ENCODE peak calls at places on chromosomes 7 and 10, in ten cellular contexts. One of them, this sample, is unnamed.
A peak's percentile ranks its signal among the peaks of the same experiment; 100 is the strongest.

GRCh38 chr10:129843702-129844101 is 120.4 kb downstream of the EBF3 start:
- DNase-seq in brain microvascular endothelial cell: no peak
- DNase-seq in tibial nerve: no peak
- DNase-seq in colonic mucosa: no peak
- DNase-seq in astrocyte: no peak
- DNase-seq in endothelial cell of umbilical vein: no peak
- DNase-seq in fibroblast of lung: no peak
- DNase-seq in CD8-positive, alpha-beta T cell: no peak
- DNase-seq in body of pancreas: no peak
- DNase-seq in adrenal gland: no peak
- DNase-seq in this sample: no peak

GRCh38 chr10:35959103-35959740 is 317.1 kb upstream of the FZD8 start:
- DNase-seq in fibroblast of lung: no peak
- DNase-seq in brain microvascular endothelial cell: no peak
- DNase-seq in adrenal gland: no peak
- DNase-seq in colonic mucosa: no peak
- DNase-seq in tibial nerve: no peak
- DNase-seq in endothelial cell of umbilical vein: peak; percentile 35
- DNase-seq in CD8-positive, alpha-beta T cell: no peak
- DNase-seq in astrocyte: no peak
- DNase-seq in body of pancreas: no peak
- DNase-seq in this sample: no peak

GRCh38 chr7:128259131-128260056 is 18.3 kb downstream of the LEP start:
- DNase-seq in CD8-positive, alpha-beta T cell: no peak
- DNase-seq in adrenal gland: no peak
- DNase-seq in body of pancreas: peak; percentile 15
- DNase-seq in endothelial cell of umbilical vein: no peak
- DNase-seq in tibial nerve: no peak
- DNase-seq in astrocyte: peak; percentile 22
- DNase-seq in colonic mucosa: peak; percentile 87
- DNase-seq in brain microvascular endothelial cell: no peak
- DNase-seq in fibroblast of lung: peak; percentile 44
- DNase-seq in this sample: peak; percentile 76

GRCh38 chr7:77985232-77985973 is 186.8 kb downstream of the PHTF2 start:
- DNase-seq in fibroblast of lung: no peak
- DNase-seq in colonic mucosa: no peak
- DNase-seq in astrocyte: no peak
- DNase-seq in brain microvascular endothelial cell: no peak
- DNase-seq in body of pancreas: no peak
- DNase-seq in CD8-positive, alpha-beta T cell: no peak
- DNase-seq in adrenal gland: no peak
- DNase-seq in tibial nerve: no peak
- DNase-seq in endothelial cell of umbilical vein: no peak
- DNase-seq in this sample: no peak

GRCh38 chr10:91800756-91801155 is 2.5 kb downstream of the TNKS2 start:
- DNase-seq in endothelial cell of umbilical vein: no peak
- DNase-seq in tibial nerve: no peak
- DNase-seq in astrocyte: no peak
- DNase-seq in adrenal gland: no peak
- DNase-seq in colonic mucosa: no peak
- DNase-seq in body of pancreas: no peak
- DNase-seq in fibroblast of lung: no peak
- DNase-seq in CD8-positive, alpha-beta T cell: no peak
- DNase-seq in brain microvascular endothelial cell: no peak
- DNase-seq in this sample: no peak

GRCh38 chr7:17951745-17952254 is 11.5 kb upstream of the SNX13 start:
- DNase-seq in fibroblast of lung: no peak
- DNase-seq in adrenal gland: no peak
- DNase-seq in colonic mucosa: no peak
- DNase-seq in tibial nerve: no peak
- DNase-seq in body of pancreas: no peak
- DNase-seq in endothelial cell of umbilical vein: no peak
- DNase-seq in brain microvascular endothelial cell: no peak
- DNase-seq in astrocyte: no peak
- DNase-seq in CD8-positive, alpha-beta T cell: no peak
- DNase-seq in this sample: no peak

GRCh38 chr10:43946445-43946844 is 297.8 kb upstream of the ZNF32 start:
- DNase-seq in astrocyte: no peak
- DNase-seq in tibial nerve: peak; percentile 1
- DNase-seq in CD8-positive, alpha-beta T cell: no peak
- DNase-seq in endothelial cell of umbilical vein: no peak
- DNase-seq in brain microvascular endothelial cell: no peak
- DNase-seq in body of pancreas: no peak
- DNase-seq in colonic mucosa: peak; percentile 14
- DNase-seq in fibroblast of lung: no peak
- DNase-seq in adrenal gland: no peak
- DNase-seq in this sample: no peak

GRCh38 chr7:6500691-6501090 is 50.6 kb downstream of the GRID2IP start:
- DNase-seq in brain microvascular endothelial cell: no peak
- DNase-seq in adrenal gland: no peak
- DNase-seq in endothelial cell of umbilical vein: no peak
- DNase-seq in body of pancreas: no peak
- DNase-seq in CD8-positive, alpha-beta T cell: no peak
- DNase-seq in fibroblast of lung: no peak
- DNase-seq in tibial nerve: no peak
- DNase-seq in colonic mucosa: no peak
- DNase-seq in astrocyte: no peak
- DNase-seq in this sample: peak; percentile 80

GRCh38 chr7:35185908-35186731 is 67.8 kb downstream of the TBX20 start:
- DNase-seq in endothelial cell of umbilical vein: peak; percentile 24
- DNase-seq in tibial nerve: no peak
- DNase-seq in adrenal gland: no peak
- DNase-seq in colonic mucosa: no peak
- DNase-seq in brain microvascular endothelial cell: peak; percentile 9
- DNase-seq in CD8-positive, alpha-beta T cell: no peak
- DNase-seq in astrocyte: peak; percentile 66
- DNase-seq in body of pancreas: peak; percentile 42
- DNase-seq in fibroblast of lung: peak; percentile 79
- DNase-seq in this sample: peak; percentile 78

GRCh38 chr10:32332299-32332750 is 14.6 kb downstream of the EPC1 start:
- DNase-seq in endothelial cell of umbilical vein: no peak
- DNase-seq in fibroblast of lung: peak; percentile 44
- DNase-seq in astrocyte: peak; percentile 34
- DNase-seq in colonic mucosa: no peak
- DNase-seq in brain microvascular endothelial cell: no peak
- DNase-seq in CD8-positive, alpha-beta T cell: peak; percentile 32
- DNase-seq in body of pancreas: peak; percentile 60
- DNase-seq in tibial nerve: no peak
- DNase-seq in adrenal gland: peak; percentile 46
- DNase-seq in this sample: no peak

GRCh38 chr7:141660259-141660658 is 41.7 kb downstream of the DENND11 start:
- DNase-seq in endothelial cell of umbilical vein: peak; percentile 87
- DNase-seq in colonic mucosa: no peak
- DNase-seq in brain microvascular endothelial cell: no peak
- DNase-seq in tibial nerve: peak; percentile 18
- DNase-seq in CD8-positive, alpha-beta T cell: no peak
- DNase-seq in adrenal gland: peak; percentile 46
- DNase-seq in astrocyte: no peak
- DNase-seq in body of pancreas: no peak
- DNase-seq in fibroblast of lung: no peak
- DNase-seq in this sample: no peak

GRCh38 chr10:14247650-14248258 is 83.0 kb downstream of the FRMD4A start:
- DNase-seq in body of pancreas: peak; percentile 34
- DNase-seq in brain microvascular endothelial cell: no peak
- DNase-seq in fibroblast of lung: peak; percentile 21
- DNase-seq in colonic mucosa: no peak
- DNase-seq in astrocyte: peak; percentile 36
- DNase-seq in endothelial cell of umbilical vein: no peak
- DNase-seq in adrenal gland: no peak
- DNase-seq in CD8-positive, alpha-beta T cell: no peak
- DNase-seq in tibial nerve: no peak
- DNase-seq in this sample: no peak

GRCh38 chr10:21919906-21920305 is 83.6 kb downstream of the DNAJC1 start:
- DNase-seq in CD8-positive, alpha-beta T cell: no peak
- DNase-seq in colonic mucosa: no peak
- DNase-seq in endothelial cell of umbilical vein: no peak
- DNase-seq in fibroblast of lung: no peak
- DNase-seq in brain microvascular endothelial cell: no peak
- DNase-seq in astrocyte: no peak
- DNase-seq in tibial nerve: no peak
- DNase-seq in body of pancreas: no peak
- DNase-seq in adrenal gland: no peak
- DNase-seq in this sample: no peak

GRCh38 chr10:14736600-14737081 is 38.1 kb downstream of the FAM107B start:
- DNase-seq in tibial nerve: peak; percentile 15
- DNase-seq in CD8-positive, alpha-beta T cell: no peak
- DNase-seq in colonic mucosa: no peak
- DNase-seq in brain microvascular endothelial cell: peak; percentile 82
- DNase-seq in endothelial cell of umbilical vein: no peak
- DNase-seq in astrocyte: peak; percentile 84
- DNase-seq in body of pancreas: peak; percentile 55
- DNase-seq in adrenal gland: peak; percentile 48
- DNase-seq in fibroblast of lung: peak; percentile 86
- DNase-seq in this sample: no peak

GRCh38 chr10:48209246-48209645 is 65.2 kb downstream of the FRMPD2 start:
- DNase-seq in CD8-positive, alpha-beta T cell: no peak
- DNase-seq in endothelial cell of umbilical vein: no peak
- DNase-seq in fibroblast of lung: peak; percentile 55
- DNase-seq in adrenal gland: no peak
- DNase-seq in colonic mucosa: no peak
- DNase-seq in tibial nerve: no peak
- DNase-seq in astrocyte: peak; percentile 34
- DNase-seq in brain microvascular endothelial cell: peak; percentile 66
- DNase-seq in body of pancreas: no peak
- DNase-seq in this sample: no peak

GRCh38 chr10:78972160-78972946 is 96.4 kb upstream of the ZMIZ1 start:
- DNase-seq in adrenal gland: peak; percentile 95
- DNase-seq in brain microvascular endothelial cell: peak; percentile 78
- DNase-seq in endothelial cell of umbilical vein: peak; percentile 82
- DNase-seq in body of pancreas: peak; percentile 74
- DNase-seq in fibroblast of lung: peak; percentile 89
- DNase-seq in CD8-positive, alpha-beta T cell: no peak
- DNase-seq in astrocyte: peak; percentile 83
- DNase-seq in tibial nerve: peak; percentile 52
- DNase-seq in colonic mucosa: peak; percentile 52
- DNase-seq in this sample: peak; percentile 49

GRCh38 chr7:106289848-106290247 is 5.1 kb upstream of the NAMPT start:
- DNase-seq in body of pancreas: no peak
- DNase-seq in colonic mucosa: no peak
- DNase-seq in tibial nerve: no peak
- DNase-seq in astrocyte: peak; percentile 37
- DNase-seq in endothelial cell of umbilical vein: no peak
- DNase-seq in adrenal gland: no peak
- DNase-seq in CD8-positive, alpha-beta T cell: no peak
- DNase-seq in fibroblast of lung: peak; percentile 51
- DNase-seq in brain microvascular endothelial cell: no peak
- DNase-seq in this sample: no peak

GRCh38 chr10:5968681-5969453 is 8.5 kb downstream of the IL15RA start:
- DNase-seq in astrocyte: no peak
- DNase-seq in body of pancreas: peak; percentile 37
- DNase-seq in colonic mucosa: peak; percentile 16
- DNase-seq in adrenal gland: no peak
- DNase-seq in CD8-positive, alpha-beta T cell: no peak
- DNase-seq in tibial nerve: no peak
- DNase-seq in brain microvascular endothelial cell: no peak
- DNase-seq in fibroblast of lung: no peak
- DNase-seq in endothelial cell of umbilical vein: no peak
- DNase-seq in this sample: no peak

GRCh38 chr7:150323682-150324365 is 479 bp upstream of the ACTR3C start:
- DNase-seq in adrenal gland: no peak
- DNase-seq in astrocyte: no peak
- DNase-seq in body of pancreas: no peak
- DNase-seq in endothelial cell of umbilical vein: no peak
- DNase-seq in CD8-positive, alpha-beta T cell: no peak
- DNase-seq in colonic mucosa: peak; percentile 68
- DNase-seq in tibial nerve: no peak
- DNase-seq in fibroblast of lung: peak; percentile 12
- DNase-seq in brain microvascular endothelial cell: no peak
- DNase-seq in this sample: no peak

GRCh38 chr10:18216482-18216881 is 76.3 kb downstream of the CACNB2 start:
- DNase-seq in body of pancreas: peak; percentile 53
- DNase-seq in colonic mucosa: no peak
- DNase-seq in endothelial cell of umbilical vein: peak; percentile 6
- DNase-seq in brain microvascular endothelial cell: peak; percentile 31
- DNase-seq in CD8-positive, alpha-beta T cell: no peak
- DNase-seq in fibroblast of lung: peak; percentile 28
- DNase-seq in adrenal gland: no peak
- DNase-seq in astrocyte: no peak
- DNase-seq in tibial nerve: no peak
- DNase-seq in this sample: no peak
- TF ChIP-seq CTCF in body of pancreas: peak; percentile 7
- TF ChIP-seq CTCF in colonic mucosa: no peak
- TF ChIP-seq CTCF in endothelial cell of umbilical vein: peak; percentile 29
- TF ChIP-seq CTCF in brain microvascular endothelial cell: peak; percentile 79
- TF ChIP-seq CTCF in CD8-positive, alpha-beta T cell: no peak
- TF ChIP-seq CTCF in fibroblast of lung: peak; percentile 62
- TF ChIP-seq CTCF in adrenal gland: peak; percentile 27
- TF ChIP-seq CTCF in astrocyte: peak; percentile 66
- TF ChIP-seq CTCF in tibial nerve: no peak
- TF ChIP-seq CTCF in this sample: peak; percentile 41

GRCh38 chr7:33946094-33946699 is 40.9 kb downstream of the BMPER start:
- DNase-seq in body of pancreas: no peak
- DNase-seq in fibroblast of lung: no peak
- DNase-seq in tibial nerve: no peak
- DNase-seq in brain microvascular endothelial cell: no peak
- DNase-seq in adrenal gland: no peak
- DNase-seq in astrocyte: no peak
- DNase-seq in colonic mucosa: no peak
- DNase-seq in endothelial cell of umbilical vein: no peak
- DNase-seq in CD8-positive, alpha-beta T cell: no peak
- DNase-seq in this sample: no peak
- H3K36me3 ChIP-seq in body of pancreas: no peaks in the 10 kb centered on the region
- H3K36me3 ChIP-seq in fibroblast of lung: no peaks in the 10 kb centered on the region
- H3K36me3 ChIP-seq in tibial nerve: no peaks in the 10 kb centered on the region
- H3K36me3 ChIP-seq in brain microvascular endothelial cell: no peaks in the 10 kb centered on the region
- H3K36me3 ChIP-seq in adrenal gland: no peaks in the 10 kb centered on the region
- H3K36me3 ChIP-seq in astrocyte: no peaks in the 10 kb centered on the region
- H3K36me3 ChIP-seq in colonic mucosa: no peaks in the 10 kb centered on the region
- H3K36me3 ChIP-seq in endothelial cell of umbilical vein: no peaks in the 10 kb centered on the region
- H3K36me3 ChIP-seq in CD8-positive, alpha-beta T cell: no peaks in the 10 kb centered on the region
- H3K36me3 ChIP-seq in this sample: no peaks in the 10 kb centered on the region

GRCh38 chr7:95191793-95192192 is 132.5 kb downstream of the PON1 start:
- DNase-seq in brain microvascular endothelial cell: no peak
- DNase-seq in adrenal gland: no peak
- DNase-seq in tibial nerve: no peak
- DNase-seq in fibroblast of lung: no peak
- DNase-seq in CD8-positive, alpha-beta T cell: no peak
- DNase-seq in body of pancreas: no peak
- DNase-seq in colonic mucosa: no peak
- DNase-seq in astrocyte: no peak
- DNase-seq in endothelial cell of umbilical vein: no peak
- DNase-seq in this sample: no peak
- TF ChIP-seq CTCF in brain microvascular endothelial cell: no peak
- TF ChIP-seq CTCF in adrenal gland: no peak
- TF ChIP-seq CTCF in tibial nerve: no peak
- TF ChIP-seq CTCF in fibroblast of lung: no peak
- TF ChIP-seq CTCF in CD8-positive, alpha-beta T cell: no peak
- TF ChIP-seq CTCF in body of pancreas: no peak
- TF ChIP-seq CTCF in colonic mucosa: no peak
- TF ChIP-seq CTCF in astrocyte: no peak
- TF ChIP-seq CTCF in endothelial cell of umbilical vein: no peak
- TF ChIP-seq CTCF in this sample: no peak

DNA sequence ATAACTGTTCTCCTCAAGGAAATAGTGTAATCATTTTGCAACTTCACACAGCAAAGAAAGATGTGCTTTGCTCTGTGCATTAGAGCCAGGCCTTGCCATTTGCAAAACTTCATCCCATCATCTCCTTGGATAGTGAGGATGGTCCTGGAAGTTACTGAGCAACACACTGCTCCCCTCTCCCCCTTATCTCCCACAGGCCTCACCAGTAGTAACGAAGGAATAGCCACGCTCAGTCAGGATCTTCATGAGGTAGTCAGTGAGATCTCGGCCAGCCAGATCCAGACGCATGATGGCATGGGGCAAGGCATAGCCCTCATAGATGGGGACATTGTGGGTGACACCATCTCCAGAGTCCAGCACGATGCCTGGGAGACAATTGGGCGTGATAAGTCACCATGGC is 11.5 kb downstream of the ACTA2 start:
- DNase-seq in tibial nerve: no peak
- DNase-seq in CD8-positive, alpha-beta T cell: no peak
- DNase-seq in endothelial cell of umbilical vein: no peak
- DNase-seq in fibroblast of lung: no peak
- DNase-seq in body of pancreas: no peak
- DNase-seq in astrocyte: no peak
- DNase-seq in adrenal gland: no peak
- DNase-seq in colonic mucosa: no peak
- DNase-seq in brain microvascular endothelial cell: no peak
- DNase-seq in this sample: no peak
- H3K36me3 ChIP-seq in tibial nerve: no peaks in the 10 kb centered on the region
- H3K36me3 ChIP-seq in CD8-positive, alpha-beta T cell: no peaks in the 10 kb centered on the region
- H3K36me3 ChIP-seq in endothelial cell of umbilical vein: no peaks in the 10 kb centered on the region
- H3K36me3 ChIP-seq in fibroblast of lung: peaks cover 10% of the 10 kb centered on the region
- H3K36me3 ChIP-seq in body of pancreas: no peaks in the 10 kb centered on the region
- H3K36me3 ChIP-seq in astrocyte: peaks cover 46% of the 10 kb centered on the region
- H3K36me3 ChIP-seq in adrenal gland: no peaks in the 10 kb centered on the region
- H3K36me3 ChIP-seq in colonic mucosa: no peaks in the 10 kb centered on the region
- H3K36me3 ChIP-seq in brain microvascular endothelial cell: peaks cover 35% of the 10 kb centered on the region
- H3K36me3 ChIP-seq in this sample: no peaks in the 10 kb centered on the region